ENCODE peak calls at places on chromosomes 12 and 14, in four cellular contexts. X is H9, T is IMR-90, V is H1. D is an unnamed sample.

GRCh38 chr12:31323466-31324115 is 2.4 kb downstream of the SINHCAF start:
- DNase-seq in X (peak), T (no peak), V (peak), D (peak)

GRCh38 chr14:71739273-71739990 is 192.8 kb upstream of the RGS6 start:
- DNase-seq in X (peak), T (peak), V (no peak), D (peak)

GRCh38 chr12:69616025-69616424 is 5.3 kb upstream of the LRRC10 start:
- DNase-seq in X (no peak), T (no peak), V (no peak), D (no peak)

GRCh38 chr12:127516467-127516866 is 750.5 kb upstream of the TMEM132C start:
- DNase-seq in X (no peak), T (peak), V (no peak), D (no peak)

GRCh38 chr12:118060301-118061010 is 523 bp downstream of the WSB2 start:
- DNase-seq in X (peak), T (no peak), V (peak), D (no peak)

GRCh38 chr12:1217191-1217949 is 226.3 kb downstream of the ERC1 start:
- DNase-seq in X (no peak), T (peak), V (no peak), D (no peak)

GRCh38 chr14:39884091-39884490 is 451.9 kb upstream of the FBXO33 start:
- DNase-seq in X (no peak), T (no peak), V (no peak), D (no peak)

GRCh38 chr14:53432378-53432802 is 279.3 kb upstream of the DDHD1 start:
- DNase-seq in X (peak), T (peak), V (peak), D (peak)

GRCh38 chr14:71527807-71528206 is 404.4 kb upstream of the RGS6 start:
- DNase-seq in X (no peak), T (no peak), V (no peak), D (no peak)

GRCh38 chr12:81859521-81859920 is 100.4 kb upstream of the PPFIA2 start:
- DNase-seq in X (no peak), T (no peak), V (no peak), D (no peak)

DNA sequence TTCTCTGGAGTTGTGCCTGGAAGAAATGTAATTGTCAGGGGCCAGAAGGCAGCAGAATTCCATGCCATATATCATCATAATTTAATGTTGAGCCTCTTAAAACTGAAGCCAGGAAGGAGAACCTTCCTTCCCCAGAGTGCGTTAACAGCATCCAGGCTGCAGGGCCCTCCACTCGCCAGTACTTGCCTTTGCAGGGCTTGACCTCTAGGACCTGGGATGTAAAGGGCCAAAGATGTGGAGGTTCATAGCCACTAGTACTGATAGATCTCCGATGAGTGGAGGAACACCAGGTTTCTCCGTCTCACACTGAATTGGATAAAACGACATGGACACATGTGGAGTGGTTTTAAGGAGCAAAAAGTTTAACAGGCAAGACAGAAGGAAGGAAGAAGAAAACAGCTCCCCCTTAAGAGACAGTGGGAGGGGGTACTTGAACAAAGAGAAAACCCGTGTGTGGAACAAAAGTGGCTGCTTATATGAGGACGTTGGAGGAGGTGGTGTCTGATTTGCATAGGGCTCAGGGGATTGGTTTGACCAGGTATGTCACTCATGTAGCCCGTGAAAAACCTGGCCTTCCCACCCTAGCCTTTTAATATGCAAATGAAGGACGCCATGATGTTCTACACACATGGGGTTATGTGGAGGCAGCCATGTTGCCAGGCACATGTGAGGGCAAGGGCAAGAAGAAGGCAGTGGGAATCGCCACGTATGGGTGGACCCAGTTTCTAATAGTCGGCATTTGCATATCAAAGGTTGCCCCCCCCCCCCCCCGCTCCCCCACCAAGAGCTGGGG is 38.8 kb upstream of the WSCD2 start:
- DNase-seq in X (peak), T (no peak), V (no peak), D (no peak)
- H3K56ac ChIP-seq in X (no peak), T (no peak), V (no peak), D (no peak)

GRCh38 chr12:132825861-132826260 is 2.8 kb downstream of the GOLGA3 start:
- DNase-seq in X (no peak), T (no peak), V (no peak), D (no peak)

GRCh38 chr12:132828706-132829534 is at the start of gene GOLGA3:
- DNase-seq in X (peak), T (peak), V (peak), D (peak)

GRCh38 chr12:132824053-132824452 is 4.6 kb downstream of the GOLGA3 start:
- DNase-seq in X (no peak), T (peak), V (no peak), D (no peak)

GRCh38 chr12:132827763-132828703 is 636 bp downstream of the GOLGA3 start:
- DNase-seq in X (no peak), T (peak), V (no peak), D (peak)

DNA sequence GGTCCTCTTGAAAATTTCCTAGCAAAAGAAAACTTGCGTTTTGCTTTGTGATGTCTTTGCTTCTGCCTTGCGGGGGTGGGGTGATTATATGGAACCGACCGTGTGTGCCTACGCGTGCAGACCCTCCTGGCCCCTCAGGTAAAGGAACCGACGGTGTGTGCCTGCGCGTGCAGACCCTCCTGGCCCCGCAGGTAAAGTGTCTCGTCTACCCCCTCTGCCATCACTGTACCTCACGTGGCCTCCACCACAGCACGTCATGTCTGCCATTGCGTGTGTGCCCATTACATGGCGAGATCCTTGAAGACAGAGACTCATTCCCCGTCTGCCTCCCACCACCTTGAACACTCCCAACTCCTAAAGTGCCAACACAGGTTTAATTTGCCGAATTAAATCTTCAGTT is 3.6 kb downstream of the GOLGA3 start:
- DNase-seq in X (no peak), T (no peak), V (no peak), D (no peak)
- H3K56ac ChIP-seq in X (no peak), T (no peak), V (no peak), D (no peak)

DNA sequence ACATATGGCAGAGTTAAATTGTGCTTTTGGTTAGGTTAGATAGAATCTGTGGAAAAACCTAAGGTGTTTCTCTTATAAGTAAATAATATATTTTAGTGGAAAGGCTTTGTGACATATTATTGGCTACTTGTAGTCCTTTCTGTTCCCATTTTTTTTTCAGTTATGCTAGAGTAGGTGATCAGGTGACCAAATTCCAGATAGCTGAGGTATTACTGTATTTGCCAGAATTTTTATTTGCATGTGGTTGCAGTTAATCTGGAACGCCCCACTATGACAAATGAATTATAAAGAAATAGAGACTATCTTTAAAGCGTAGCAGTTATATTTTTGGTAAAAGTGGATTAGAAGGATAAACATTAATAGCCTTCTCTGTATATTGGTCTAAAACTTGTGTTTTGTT is 52.0 kb downstream of the ARHGAP5 start:
- DNase-seq in X (no peak), T (peak), V (no peak), D (no peak)
- H3K56ac ChIP-seq in X (no peak), T (no peak), V (no peak), D (no peak)

GRCh38 chr14:51869426-51870113 is 9.2 kb downstream of the GNG2 start:
- DNase-seq in X (no peak), T (no peak), V (no peak), D (no peak)

GRCh38 chr14:51870620-51871019 is 10.2 kb downstream of the GNG2 start:
- DNase-seq in X (no peak), T (no peak), V (no peak), D (no peak)

GRCh38 chr14:51867753-51868152 is 7.3 kb downstream of the GNG2 start:
- DNase-seq in X (no peak), T (peak), V (no peak), D (no peak)

GRCh38 chr14:51865953-51866747 is 5.7 kb downstream of the GNG2 start:
- DNase-seq in X (no peak), T (no peak), V (no peak), D (peak)

GRCh38 chr14:51868405-51868804 is 8.0 kb downstream of the GNG2 start:
- DNase-seq in X (no peak), T (no peak), V (no peak), D (no peak)
- H3K56ac ChIP-seq in X (no peak), T (no peak), V (no peak), D (no peak)

GRCh38 chr14:55645148-55645547 is 65.1 kb downstream of the KTN1 start:
- DNase-seq in X (no peak), T (no peak), V (no peak), D (no peak)

GRCh38 chr14:55641954-55642353 is 61.9 kb downstream of the KTN1 start:
- DNase-seq in X (no peak), T (no peak), V (no peak), D (no peak)

GRCh38 chr14:55650992-55651391 is 71.0 kb downstream of the KTN1 start:
- DNase-seq in X (no peak), T (no peak), V (no peak), D (no peak)

GRCh38 chr14:55641290-55641689 is 61.3 kb downstream of the KTN1 start:
- DNase-seq in X (no peak), T (no peak), V (no peak), D (no peak)

DNA sequence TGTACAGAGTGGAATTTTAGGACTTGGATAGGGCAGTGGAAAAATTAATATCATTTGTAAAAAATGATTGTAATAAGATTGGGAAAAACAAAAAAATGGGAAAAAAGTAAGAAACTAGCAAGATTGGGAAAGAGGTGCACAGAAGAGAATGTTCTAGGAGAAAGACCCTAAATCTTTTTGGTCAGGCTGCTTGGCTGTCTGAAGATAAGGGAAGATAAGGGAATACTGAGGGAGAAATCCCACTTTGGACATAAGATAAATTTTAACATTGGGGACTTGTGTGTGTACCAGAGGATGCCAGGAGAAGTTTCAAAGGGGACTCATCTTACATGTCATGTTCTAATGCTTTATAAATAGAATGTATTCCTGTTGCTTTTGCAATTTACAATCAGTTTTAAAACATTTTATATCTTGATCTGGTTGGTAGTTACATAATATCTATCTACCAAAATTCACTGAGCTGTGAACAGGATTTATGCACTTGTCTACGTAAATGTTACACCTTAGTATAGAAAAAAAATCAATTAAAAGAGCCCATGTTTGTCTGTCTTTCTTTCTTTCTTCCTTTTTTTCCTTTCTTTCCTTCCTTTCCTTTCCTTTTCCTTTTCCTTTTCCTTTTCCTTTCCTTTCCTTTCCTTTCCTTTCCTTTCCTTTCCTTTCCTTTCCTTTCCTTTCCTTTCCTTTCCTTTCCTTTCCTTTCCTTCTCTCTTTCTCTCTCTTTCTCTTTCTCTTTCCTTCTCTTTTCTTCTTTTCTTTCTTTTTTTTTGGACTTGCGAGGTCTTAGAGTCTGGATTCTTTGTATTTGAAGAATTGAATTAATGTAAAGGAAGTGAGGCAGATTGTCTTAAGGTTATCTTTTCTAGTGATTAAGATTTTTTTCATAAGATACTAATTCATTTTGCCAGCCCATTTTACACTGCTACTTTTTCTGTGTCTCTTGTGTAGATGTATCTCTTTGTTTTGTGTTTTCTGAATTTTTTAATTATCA is 66.1 kb downstream of the KTN1 start:
- DNase-seq in X (no peak), T (no peak), V (no peak), D (no peak)
- H3K56ac ChIP-seq in X (no peak), T (no peak), V (no peak), D (no peak)

D was measured in mesendoderm.